ENCODE peak calls at places on chromosomes 3 and 15, in six cellular contexts. A is HepG2, O is GM12878, B is upper lobe of left lung, X is A549, C is K562. M is an unnamed sample.

GRCh38 chr3:135965129-135965505 is 411 bp upstream of the PPP2R3A start:
- ATAC-seq in A (no peak), O (no peak), B (peak), X (peak), C (peak), M (peak)

GRCh38 chr3:187318819-187319616 is 27.5 kb upstream of the MASP1 start:
- ATAC-seq in A (peak), O (peak), B (peak), X (peak), C (peak), M (peak)

GRCh38 chr3:187130346-187131066 is 8.8 kb downstream of the RPL39L start:
- ATAC-seq in A (no peak), O (peak), B (peak), X (no peak), C (no peak), M (peak)

GRCh38 chr3:173699353-173699752 is 301.8 kb downstream of the NLGN1 start:
- ATAC-seq in A (no peak), O (no peak), B (no peak), X (no peak), C (no peak), M (no peak)

GRCh38 chr15:34609658-34610057 is 26.2 kb upstream of the GOLGA8B start:
- ATAC-seq in A (no peak), O (peak), B (no peak), X (no peak), C (peak), M (no peak)

GRCh38 chr3:162704238-162704637 is 1207.6 kb downstream of the OTOL1 start:
- ATAC-seq in A (no peak), O (no peak), B (no peak), X (no peak), C (no peak), M (no peak)

GRCh38 chr3:71392277-71392676 is 191.3 kb downstream of the FOXP1 start:
- ATAC-seq in A (no peak), O (peak), B (peak), X (no peak), C (no peak), M (no peak)

GRCh38 chr3:157240413-157240812 is 80.5 kb upstream of the CCNL1 start:
- ATAC-seq in A (no peak), O (no peak), B (peak), X (no peak), C (no peak), M (no peak)

GRCh38 chr3:123400169-123400568 is 48.7 kb downstream of the ADCY5 start:
- ATAC-seq in A (no peak), O (no peak), B (no peak), X (no peak), C (no peak), M (no peak)

GRCh38 chr15:38266247-38266996 is 13.8 kb downstream of the SPRED1 start:
- ATAC-seq in A (no peak), O (no peak), B (peak), X (no peak), C (no peak), M (no peak)

GRCh38 chr3:64848127-64848526 is 160.3 kb upstream of the ADAMTS9 start:
- ATAC-seq in A (no peak), O (no peak), B (no peak), X (no peak), C (no peak), M (no peak)

GRCh38 chr3:64856953-64857516 is 169.2 kb upstream of the ADAMTS9 start:
- ATAC-seq in A (no peak), O (no peak), B (no peak), X (no peak), C (no peak), M (no peak)

GRCh38 chr3:64853456-64853855 is 165.7 kb upstream of the ADAMTS9 start:
- ATAC-seq in A (no peak), O (no peak), B (no peak), X (no peak), C (no peak), M (no peak)

GRCh38 chr3:64848822-64849221 is 161.0 kb upstream of the ADAMTS9 start:
- ATAC-seq in A (no peak), O (no peak), B (no peak), X (no peak), C (no peak), M (peak)

GRCh38 chr3:64852738-64853137 is 164.9 kb upstream of the ADAMTS9 start:
- ATAC-seq in A (no peak), O (no peak), B (no peak), X (no peak), C (no peak), M (no peak)
- H3K27ac ChIP-seq in A (no peak), O (no peak), B (no peak), X (no peak), C (no peak), M (no peak)

GRCh38 chr15:95868970-95869369 is 461.5 kb upstream of the NR2F2 start:
- ATAC-seq in A (no peak), O (no peak), B (no peak), X (no peak), C (no peak), M (no peak)
- TF ChIP-seq EP300 in A (no peak), O (no peak), B (no peak), X (no peak), C (no peak), M (no peak)

GRCh38 chr15:88004379-88004778 is 252.2 kb downstream of the NTRK3 start:
- ATAC-seq in A (no peak), O (no peak), B (no peak), X (no peak), C (no peak), M (no peak)

GRCh38 chr15:88003928-88004327 is 252.6 kb downstream of the NTRK3 start:
- ATAC-seq in A (no peak), O (no peak), B (no peak), X (no peak), C (no peak), M (no peak)

GRCh38 chr15:88002721-88003120 is 253.8 kb downstream of the NTRK3 start:
- ATAC-seq in A (no peak), O (no peak), B (no peak), X (no peak), C (no peak), M (no peak)

GRCh38 chr15:87998658-87999057 is 257.9 kb downstream of the NTRK3 start:
- ATAC-seq in A (no peak), O (no peak), B (no peak), X (no peak), C (no peak), M (no peak)
- H3K27ac ChIP-seq in A (no peak), O (no peak), B (no peak), X (no peak), C (no peak), M (no peak)

GRCh38 chr3:82654708-82655107 is 893.3 kb upstream of the GBE1 start:
- ATAC-seq in A (no peak), O (no peak), B (no peak), X (no peak), C (no peak), M (no peak)
- TF ChIP-seq EP300 in A (no peak), O (no peak), B (no peak), X (no peak), C (no peak), M (no peak)

DNA sequence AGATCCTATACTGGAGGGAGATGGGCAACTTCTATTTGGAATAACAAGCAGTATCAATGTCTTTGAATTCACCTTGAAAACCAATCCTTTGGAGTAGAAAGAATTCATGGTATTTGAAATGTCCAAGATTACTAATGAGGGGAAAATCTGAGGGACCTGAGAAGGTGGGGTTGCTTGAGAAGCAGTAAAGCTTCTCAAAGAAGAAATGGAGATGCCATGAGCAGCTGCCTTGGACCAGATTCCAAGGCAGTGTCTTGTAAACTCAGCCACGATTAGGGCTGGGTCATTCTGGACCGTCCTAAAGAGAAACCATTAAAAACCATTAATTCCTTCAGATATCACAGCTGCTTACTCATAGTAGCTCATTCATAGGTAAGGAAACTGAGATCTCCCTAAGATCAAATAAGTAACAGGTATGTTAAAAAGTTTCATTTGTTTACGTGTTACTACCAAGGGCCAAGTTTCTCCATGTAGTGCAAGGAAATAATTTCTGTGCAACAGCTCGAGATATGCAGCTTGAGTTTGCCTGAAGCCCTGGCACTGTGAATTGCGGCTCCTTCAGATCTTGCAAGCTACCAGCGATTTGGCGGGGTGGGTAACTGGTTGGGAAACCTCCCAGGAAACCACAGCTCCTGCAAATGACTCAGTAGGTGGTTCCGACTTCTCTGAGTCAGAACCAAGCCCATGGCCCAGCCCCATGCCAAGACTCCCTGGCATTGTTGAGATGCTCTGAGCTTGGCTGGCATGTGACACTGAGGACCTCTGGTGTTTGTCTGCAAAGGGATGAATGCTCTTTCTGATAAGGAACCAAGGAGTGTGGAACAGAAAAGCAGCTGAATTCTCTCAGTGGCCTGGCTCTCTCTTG is 296.8 kb downstream of the RORA start:
- ATAC-seq in A (no peak), O (peak), B (peak), X (peak), C (no peak), M (no peak)
- H3K27ac ChIP-seq in A (no peak), O (no peak), B (no peak), X (no peak), C (no peak), M (peak)

DNA sequence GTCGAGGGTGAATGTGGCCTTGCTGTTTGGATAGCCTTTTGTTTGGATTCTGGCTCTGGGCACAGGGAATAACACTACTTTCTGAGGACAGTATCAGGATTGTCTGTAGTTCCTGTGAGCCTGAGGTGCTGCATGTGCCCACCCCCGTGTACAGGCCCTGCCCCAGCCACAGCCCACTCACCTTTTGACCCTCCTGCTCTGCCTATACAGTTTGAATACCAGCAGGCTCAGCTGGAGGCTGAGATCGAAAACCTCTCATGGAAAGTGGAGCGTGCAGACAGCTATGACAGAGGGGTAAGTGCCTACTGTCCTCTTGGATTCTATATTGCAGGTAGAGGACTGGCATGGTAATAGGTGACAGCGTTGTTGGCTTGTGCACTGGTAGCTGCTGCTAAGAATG is 7.4 kb upstream of the P4HTM start:
- ATAC-seq in A (no peak), O (no peak), B (no peak), X (no peak), C (no peak), M (no peak)
- TF ChIP-seq EP300 in A (no peak), O (no peak), B (no peak), X (no peak), C (no peak), M (no peak)

DNA sequence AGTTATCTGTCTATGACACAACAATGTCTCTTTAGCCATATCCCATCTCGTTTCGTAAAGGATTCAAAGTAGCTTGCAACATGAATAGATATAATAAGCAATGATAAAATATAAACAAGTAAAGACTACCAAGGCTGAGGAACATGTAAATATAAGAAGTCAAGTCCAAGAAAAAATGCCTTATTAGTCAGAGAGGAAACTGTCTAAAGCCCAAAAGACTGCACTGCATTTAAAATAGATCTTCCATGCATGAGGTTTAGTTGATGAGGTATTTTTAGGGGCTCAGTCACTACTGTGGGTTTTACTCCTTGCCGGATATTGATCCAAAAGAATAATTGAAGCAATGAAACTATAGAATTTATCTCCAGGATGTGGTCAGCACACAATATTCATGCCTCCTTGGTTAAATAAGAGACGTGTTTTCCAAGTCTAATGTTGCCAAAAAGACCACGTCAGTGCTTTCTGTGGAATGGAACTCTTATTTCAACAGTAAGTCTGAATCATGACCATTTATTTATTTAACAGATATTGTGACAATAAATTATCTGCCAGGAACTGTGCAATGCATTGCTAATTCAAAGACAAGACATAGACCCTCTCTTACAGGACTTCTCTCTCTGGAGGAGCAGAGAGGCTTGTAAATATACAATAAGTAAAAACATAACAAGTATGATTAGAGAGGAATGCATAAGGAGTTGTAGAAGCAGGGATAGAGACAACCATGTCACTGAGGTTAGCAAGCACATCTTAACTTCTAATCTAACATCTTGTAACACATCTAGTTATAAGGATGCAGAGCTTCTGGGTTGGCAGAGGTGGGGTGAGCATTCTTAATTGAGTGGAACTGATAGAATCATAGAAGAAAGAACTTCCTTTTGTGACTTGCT is 227.3 kb downstream of the DTWD1 start:
- ATAC-seq in A (no peak), O (no peak), B (peak), X (peak), C (no peak), M (peak)
- H3K27ac ChIP-seq in A (no peak), O (no peak), B (no peak), X (peak), C (no peak), M (peak)

DNA sequence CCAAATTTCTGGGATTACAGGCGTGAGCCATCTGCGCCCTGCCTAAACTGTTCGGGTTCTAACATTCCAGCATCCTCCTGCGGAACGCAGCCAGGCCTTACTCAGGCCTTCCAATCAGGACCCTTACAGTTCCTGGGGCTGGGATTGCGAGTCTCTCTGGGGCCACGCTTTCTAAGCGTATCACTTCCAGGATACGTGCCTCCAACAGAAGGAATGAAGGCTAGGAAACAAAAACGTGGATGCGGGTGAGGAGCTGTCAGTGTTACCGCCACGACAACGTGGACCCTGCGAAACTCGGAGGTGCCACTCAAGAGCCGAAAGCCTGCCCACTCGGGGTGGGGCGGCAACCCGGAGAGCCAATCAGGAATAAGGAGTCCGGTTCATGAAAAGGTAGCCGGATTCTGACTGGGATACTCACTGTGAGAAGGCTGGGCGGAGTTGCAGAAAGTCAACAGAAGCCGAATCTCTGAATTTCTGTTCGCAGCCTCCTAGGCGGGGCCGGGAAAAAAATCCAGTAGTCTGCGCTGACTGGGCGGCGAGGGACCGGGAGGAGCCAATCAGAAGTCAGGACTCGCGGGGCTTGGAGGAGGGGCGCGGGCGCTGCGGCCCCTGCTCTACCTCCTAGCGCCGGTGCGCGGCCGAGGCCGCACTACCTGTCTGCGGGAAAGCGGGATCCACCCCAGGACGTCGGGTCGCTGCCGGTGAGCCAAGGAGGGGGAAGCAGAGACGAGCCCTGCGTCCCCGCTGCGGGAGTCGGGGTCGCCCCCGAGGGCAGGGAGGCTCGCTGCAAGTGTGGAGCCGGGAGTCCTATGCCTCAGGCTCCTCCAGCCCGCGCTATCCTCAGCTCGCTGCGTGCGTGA is at the start of gene HYKK:
- ATAC-seq in A (peak), O (peak), B (peak), X (peak), C (peak), M (peak)
- TF ChIP-seq EP300 in A (no peak), O (no peak), B (no peak), X (no peak), C (no peak), M (no peak)

GRCh38 chr15:70374096-70374495 is 276.4 kb upstream of the TLE3 start:
- ATAC-seq in A (no peak), O (no peak), B (no peak), X (no peak), C (no peak), M (no peak)
- H3K27ac ChIP-seq in A (no peak), O (no peak), B (no peak), X (peak), C (no peak), M (no peak)

GRCh38 chr3:143239026-143239425 is 119.5 kb downstream of the CHST2 start:
- ATAC-seq in A (no peak), O (no peak), B (no peak), X (no peak), C (no peak), M (no peak)

GRCh38 chr3:143234521-143234920 is 115.0 kb downstream of the CHST2 start:
- ATAC-seq in A (no peak), O (no peak), B (no peak), X (no peak), C (no peak), M (no peak)

GRCh38 chr3:143235614-143236204 is 116.1 kb downstream of the CHST2 start:
- ATAC-seq in A (no peak), O (no peak), B (no peak), X (no peak), C (no peak), M (no peak)

GRCh38 chr3:143237036-143237688 is 117.6 kb downstream of the CHST2 start:
- ATAC-seq in A (no peak), O (peak), B (no peak), X (no peak), C (peak), M (no peak)

GRCh38 chr3:143236226-143236964 is 116.8 kb downstream of the CHST2 start:
- ATAC-seq in A (no peak), O (peak), B (no peak), X (no peak), C (no peak), M (no peak)
- TF ChIP-seq EP300 in A (no peak), O (no peak), B (no peak), X (no peak), C (no peak), M (no peak)

M was measured in gastroesophageal sphincter.